ENCODE peak calls at places on chromosomes 6 and 20, in five cellular contexts. One of them, this sample, is unnamed.

GRCh38 chr20:47262365-47263013 is 94.0 kb downstream of the ZMYND8 start:
- DNase-seq in omental fat pad: no peak
- DNase-seq in stomach: no peak
- DNase-seq in activated CD8-positive, alpha-beta T cell treated with anti-CD3 and anti-CD28 coated beads for 36 hours: no peak
- DNase-seq in endothelial cell: no peak
- DNase-seq in this sample: no peak

GRCh38 chr6:123575218-123575617 is 61.5 kb downstream of the TRDN start:
- DNase-seq in omental fat pad: no peak
- DNase-seq in stomach: no peak
- DNase-seq in activated CD8-positive, alpha-beta T cell treated with anti-CD3 and anti-CD28 coated beads for 36 hours: no peak
- DNase-seq in endothelial cell: no peak
- DNase-seq in this sample: no peak

GRCh38 chr6:112979830-112980229 is 632.7 kb downstream of the RFPL4B start:
- DNase-seq in omental fat pad: no peak
- DNase-seq in activated CD8-positive, alpha-beta T cell treated with anti-CD3 and anti-CD28 coated beads for 36 hours: no peak
- DNase-seq in stomach: no peak
- DNase-seq in endothelial cell: no peak
- DNase-seq in this sample: peak

GRCh38 chr20:14360386-14360785 is 23.0 kb upstream of the FLRT3 start:
- DNase-seq in endothelial cell: no peak
- DNase-seq in omental fat pad: no peak
- DNase-seq in activated CD8-positive, alpha-beta T cell treated with anti-CD3 and anti-CD28 coated beads for 36 hours: no peak
- DNase-seq in stomach: no peak
- DNase-seq in this sample: no peak

GRCh38 chr20:5353624-5354496 is 37.1 kb upstream of the PROKR2 start:
- DNase-seq in omental fat pad: no peak
- DNase-seq in activated CD8-positive, alpha-beta T cell treated with anti-CD3 and anti-CD28 coated beads for 36 hours: no peak
- DNase-seq in stomach: no peak
- DNase-seq in endothelial cell: no peak
- DNase-seq in this sample: peak

GRCh38 chr6:157104803-157105202 is 218.5 kb downstream of the TMEM242 start:
- DNase-seq in omental fat pad: no peak
- DNase-seq in endothelial cell: no peak
- DNase-seq in stomach: no peak
- DNase-seq in activated CD8-positive, alpha-beta T cell treated with anti-CD3 and anti-CD28 coated beads for 36 hours: no peak
- DNase-seq in this sample: no peak

GRCh38 chr6:7085911-7086310 is 21.9 kb upstream of the RREB1 start:
- DNase-seq in omental fat pad: peak
- DNase-seq in activated CD8-positive, alpha-beta T cell treated with anti-CD3 and anti-CD28 coated beads for 36 hours: peak
- DNase-seq in endothelial cell: no peak
- DNase-seq in stomach: peak
- DNase-seq in this sample: no peak

GRCh38 chr6:145895802-145896201 is 68.4 kb downstream of the SHPRH start:
- DNase-seq in activated CD8-positive, alpha-beta T cell treated with anti-CD3 and anti-CD28 coated beads for 36 hours: no peak
- DNase-seq in endothelial cell: no peak
- DNase-seq in omental fat pad: no peak
- DNase-seq in stomach: no peak
- DNase-seq in this sample: no peak

GRCh38 chr20:39190666-39191570 is 228.8 kb downstream of the DHX35 start:
- DNase-seq in omental fat pad: no peak
- DNase-seq in endothelial cell: no peak
- DNase-seq in activated CD8-positive, alpha-beta T cell treated with anti-CD3 and anti-CD28 coated beads for 36 hours: no peak
- DNase-seq in stomach: no peak
- DNase-seq in this sample: peak

GRCh38 chr6:160071805-160072687 is 49.6 kb upstream of the SLC22A1 start:
- DNase-seq in omental fat pad: no peak
- DNase-seq in stomach: no peak
- DNase-seq in endothelial cell: no peak
- DNase-seq in activated CD8-positive, alpha-beta T cell treated with anti-CD3 and anti-CD28 coated beads for 36 hours: no peak
- DNase-seq in this sample: no peak

GRCh38 chr6:53044071-53044470 is 21.1 kb upstream of the FBXO9 start:
- DNase-seq in omental fat pad: no peak
- DNase-seq in activated CD8-positive, alpha-beta T cell treated with anti-CD3 and anti-CD28 coated beads for 36 hours: no peak
- DNase-seq in stomach: no peak
- DNase-seq in endothelial cell: peak
- DNase-seq in this sample: peak

GRCh38 chr6:113596907-113597583 is 260.1 kb upstream of the MARCKS start:
- DNase-seq in stomach: peak
- DNase-seq in activated CD8-positive, alpha-beta T cell treated with anti-CD3 and anti-CD28 coated beads for 36 hours: no peak
- DNase-seq in endothelial cell: no peak
- DNase-seq in omental fat pad: no peak
- DNase-seq in this sample: peak

GRCh38 chr20:57416296-57417022 is 25.3 kb downstream of the RBM38 start:
- DNase-seq in activated CD8-positive, alpha-beta T cell treated with anti-CD3 and anti-CD28 coated beads for 36 hours: no peak
- DNase-seq in endothelial cell: no peak
- DNase-seq in stomach: no peak
- DNase-seq in omental fat pad: no peak
- DNase-seq in this sample: no peak

GRCh38 chr20:51573576-51574243 is 31.2 kb upstream of the NFATC2 start:
- DNase-seq in stomach: no peak
- DNase-seq in activated CD8-positive, alpha-beta T cell treated with anti-CD3 and anti-CD28 coated beads for 36 hours: no peak
- DNase-seq in endothelial cell: no peak
- DNase-seq in omental fat pad: no peak
- DNase-seq in this sample: peak

GRCh38 chr20:7694940-7695567 is 245.2 kb downstream of the HAO1 start:
- DNase-seq in endothelial cell: no peak
- DNase-seq in omental fat pad: no peak
- DNase-seq in stomach: no peak
- DNase-seq in activated CD8-positive, alpha-beta T cell treated with anti-CD3 and anti-CD28 coated beads for 36 hours: no peak
- DNase-seq in this sample: peak

GRCh38 chr6:44806656-44807055 is 419.1 kb downstream of the CDC5L start:
- DNase-seq in endothelial cell: no peak
- DNase-seq in omental fat pad: no peak
- DNase-seq in activated CD8-positive, alpha-beta T cell treated with anti-CD3 and anti-CD28 coated beads for 36 hours: no peak
- DNase-seq in stomach: no peak
- DNase-seq in this sample: peak
- TF ChIP-seq CTCF in endothelial cell: no peak
- TF ChIP-seq CTCF in omental fat pad: no peak
- TF ChIP-seq CTCF in activated CD8-positive, alpha-beta T cell treated with anti-CD3 and anti-CD28 coated beads for 36 hours: no peak
- TF ChIP-seq CTCF in stomach: no peak
- TF ChIP-seq CTCF in this sample: no peak

GRCh38 chr20:33516882-33517281 is 27.0 kb downstream of the CBFA2T2 start:
- DNase-seq in activated CD8-positive, alpha-beta T cell treated with anti-CD3 and anti-CD28 coated beads for 36 hours: no peak
- DNase-seq in stomach: no peak
- DNase-seq in omental fat pad: no peak
- DNase-seq in endothelial cell: no peak
- DNase-seq in this sample: peak

GRCh38 chr20:33521461-33521860 is 31.6 kb downstream of the CBFA2T2 start:
- DNase-seq in activated CD8-positive, alpha-beta T cell treated with anti-CD3 and anti-CD28 coated beads for 36 hours: no peak
- DNase-seq in stomach: no peak
- DNase-seq in omental fat pad: no peak
- DNase-seq in endothelial cell: no peak
- DNase-seq in this sample: no peak

GRCh38 chr20:33518071-33518470 is 28.2 kb downstream of the CBFA2T2 start:
- DNase-seq in activated CD8-positive, alpha-beta T cell treated with anti-CD3 and anti-CD28 coated beads for 36 hours: no peak
- DNase-seq in stomach: no peak
- DNase-seq in omental fat pad: no peak
- DNase-seq in endothelial cell: no peak
- DNase-seq in this sample: peak

DNA sequence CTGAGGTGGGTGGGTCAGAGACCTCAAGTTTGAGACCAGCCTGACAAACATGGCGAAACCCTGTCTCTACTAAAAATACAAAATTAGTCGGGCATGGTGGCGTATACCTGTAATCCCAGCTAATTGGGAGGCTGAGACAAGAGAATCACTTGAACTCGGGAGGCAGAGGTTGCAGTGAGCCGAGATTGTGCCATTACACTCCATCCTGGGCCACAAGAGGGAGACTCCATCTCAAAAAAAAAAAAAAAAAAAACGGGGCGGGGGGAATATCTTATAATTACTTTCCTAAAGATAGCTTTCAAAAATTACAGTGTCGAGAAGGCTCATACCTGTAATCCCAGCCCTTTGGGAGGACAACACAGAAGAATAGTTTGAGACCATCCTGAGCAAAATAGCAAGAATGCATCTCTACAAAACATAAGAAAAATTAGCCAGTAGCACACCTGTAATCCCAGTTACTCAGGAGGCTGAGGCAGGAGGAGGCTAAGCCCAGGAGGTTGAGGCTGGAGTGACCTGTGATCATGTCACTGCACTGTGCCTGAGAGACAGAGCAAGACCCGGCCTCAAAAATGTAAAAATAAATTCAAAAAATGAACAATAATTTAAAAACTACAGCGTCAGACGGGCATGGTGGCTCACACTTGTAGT is 25.8 kb downstream of the CBFA2T2 start:
- DNase-seq in omental fat pad: no peak
- DNase-seq in endothelial cell: no peak
- DNase-seq in activated CD8-positive, alpha-beta T cell treated with anti-CD3 and anti-CD28 coated beads for 36 hours: no peak
- DNase-seq in stomach: no peak
- DNase-seq in this sample: no peak
- TF ChIP-seq CTCF in omental fat pad: no peak
- TF ChIP-seq CTCF in endothelial cell: no peak
- TF ChIP-seq CTCF in activated CD8-positive, alpha-beta T cell treated with anti-CD3 and anti-CD28 coated beads for 36 hours: peak
- TF ChIP-seq CTCF in stomach: no peak
- TF ChIP-seq CTCF in this sample: no peak

GRCh38 chr20:2236266-2236665 is 59.5 kb upstream of the TGM3 start:
- DNase-seq in activated CD8-positive, alpha-beta T cell treated with anti-CD3 and anti-CD28 coated beads for 36 hours: no peak
- DNase-seq in omental fat pad: no peak
- DNase-seq in stomach: no peak
- DNase-seq in endothelial cell: no peak
- DNase-seq in this sample: no peak

GRCh38 chr20:2240835-2241234 is 55.0 kb upstream of the TGM3 start:
- DNase-seq in endothelial cell: no peak
- DNase-seq in activated CD8-positive, alpha-beta T cell treated with anti-CD3 and anti-CD28 coated beads for 36 hours: no peak
- DNase-seq in stomach: no peak
- DNase-seq in omental fat pad: no peak
- DNase-seq in this sample: no peak

GRCh38 chr20:2238601-2239000 is 57.2 kb upstream of the TGM3 start:
- DNase-seq in stomach: no peak
- DNase-seq in endothelial cell: no peak
- DNase-seq in omental fat pad: no peak
- DNase-seq in activated CD8-positive, alpha-beta T cell treated with anti-CD3 and anti-CD28 coated beads for 36 hours: no peak
- DNase-seq in this sample: no peak

GRCh38 chr20:2234788-2235187 is 61.0 kb upstream of the TGM3 start:
- DNase-seq in activated CD8-positive, alpha-beta T cell treated with anti-CD3 and anti-CD28 coated beads for 36 hours: no peak
- DNase-seq in omental fat pad: no peak
- DNase-seq in stomach: no peak
- DNase-seq in endothelial cell: peak
- DNase-seq in this sample: no peak

GRCh38 chr20:2237059-2237458 is 58.7 kb upstream of the TGM3 start:
- DNase-seq in activated CD8-positive, alpha-beta T cell treated with anti-CD3 and anti-CD28 coated beads for 36 hours: no peak
- DNase-seq in endothelial cell: no peak
- DNase-seq in stomach: peak
- DNase-seq in omental fat pad: no peak
- DNase-seq in this sample: peak
- TF ChIP-seq CTCF in activated CD8-positive, alpha-beta T cell treated with anti-CD3 and anti-CD28 coated beads for 36 hours: no peak
- TF ChIP-seq CTCF in endothelial cell: no peak
- TF ChIP-seq CTCF in stomach: no peak
- TF ChIP-seq CTCF in omental fat pad: no peak
- TF ChIP-seq CTCF in this sample: no peak

DNA sequence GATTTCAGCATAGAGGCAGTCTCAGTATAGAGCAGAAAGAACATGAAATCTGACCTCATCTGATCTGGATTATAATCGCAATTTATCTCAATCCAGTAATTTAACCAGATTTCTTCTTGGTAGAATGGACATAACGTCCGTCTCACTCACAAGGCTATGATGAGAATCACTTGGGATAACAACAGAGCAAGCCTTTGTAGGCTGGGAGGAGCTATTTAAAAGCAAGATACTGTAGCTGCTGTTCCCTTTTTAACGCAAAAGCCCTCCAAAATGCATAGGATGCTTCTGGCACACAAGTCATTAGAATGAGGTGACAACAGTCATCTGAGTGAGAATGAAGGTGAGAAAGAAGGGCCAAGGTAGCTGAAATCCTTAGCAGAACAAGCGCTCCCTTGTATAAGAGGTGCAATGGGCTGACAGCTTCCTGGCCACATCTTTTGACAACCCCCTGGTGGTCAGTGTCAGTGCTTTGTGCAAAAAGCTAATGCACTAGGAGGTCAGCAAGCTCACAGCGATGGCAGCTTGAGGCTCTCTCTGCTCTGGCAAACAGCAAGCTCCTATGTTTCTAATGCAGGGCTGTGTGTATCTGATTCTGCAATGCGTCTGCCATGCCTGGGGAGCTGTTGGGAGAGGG is 16.4 kb downstream of the METTL24 start:
- DNase-seq in activated CD8-positive, alpha-beta T cell treated with anti-CD3 and anti-CD28 coated beads for 36 hours: peak
- DNase-seq in stomach: no peak
- DNase-seq in omental fat pad: no peak
- DNase-seq in endothelial cell: peak
- DNase-seq in this sample: no peak
- TF ChIP-seq CTCF in activated CD8-positive, alpha-beta T cell treated with anti-CD3 and anti-CD28 coated beads for 36 hours: no peak
- TF ChIP-seq CTCF in stomach: peak
- TF ChIP-seq CTCF in omental fat pad: no peak
- TF ChIP-seq CTCF in endothelial cell: peak
- TF ChIP-seq CTCF in this sample: peak

This sample was measured in astrocyte.